ENCODE peak calls at places on chromosome 4, in eight cellular contexts. Y, A, Z, K, T, B, R and M are unnamed samples.

GRCh38 chr4:138927065-138927464 is 88.5 kb upstream of the NOCT start:
- DNase-seq in T (peak), Y (no peak), B (no peak), Z (no peak), K (no peak), A (no peak), R (no peak), M (no peak)

GRCh38 chr4:28842271-28842670 is 1877.9 kb upstream of the PCDH7 start:
- DNase-seq in K (no peak), R (no peak), Y (no peak), T (no peak), A (no peak), Z (no peak), B (no peak), M (no peak)

GRCh38 chr4:121885115-121885514 is 14.8 kb upstream of the BBS7 start:
- DNase-seq in T (no peak), B (no peak), K (no peak), A (no peak), Z (no peak), R (no peak), Y (no peak), M (no peak)

GRCh38 chr4:15717647-15718416 is 15.0 kb downstream of the BST1 start:
- DNase-seq in Y (no peak), K (no peak), R (no peak), A (no peak), T (no peak), B (no peak), Z (no peak), M (no peak)

GRCh38 chr4:98838528-98838927 is 90.4 kb downstream of the EIF4E start:
- DNase-seq in T (no peak), K (no peak), A (no peak), B (no peak), R (no peak), Y (no peak), Z (no peak), M (no peak)

GRCh38 chr4:85486425-85487101 is 11.6 kb downstream of the ARHGAP24 start:
- DNase-seq in K (no peak), B (no peak), A (no peak), Y (no peak), R (no peak), T (peak), Z (no peak), M (peak)

GRCh38 chr4:147732516-147733193 is 767 bp downstream of the ARHGAP10 start:
- DNase-seq in Y (no peak), T (peak), B (no peak), A (no peak), R (no peak), K (peak), Z (peak), M (peak)

GRCh38 chr4:35559559-35560365 is 684.6 kb downstream of the ARAP2 start:
- DNase-seq in A (no peak), B (no peak), K (no peak), R (no peak), Z (no peak), T (peak), Y (no peak), M (no peak)

GRCh38 chr4:67897686-67898085 is 13.9 kb upstream of the TMPRSS11D start:
- DNase-seq in B (no peak), Z (no peak), Y (no peak), T (no peak), K (no peak), A (no peak), R (no peak), M (no peak)

GRCh38 chr4:22460266-22460665 is 55.6 kb downstream of the ADGRA3 start:
- DNase-seq in K (no peak), R (no peak), T (no peak), Z (no peak), A (no peak), Y (no peak), B (no peak), M (no peak)

GRCh38 chr4:5143306-5143861 is 92.1 kb downstream of the STK32B start:
- DNase-seq in R (no peak), T (no peak), K (no peak), Z (no peak), Y (no peak), B (no peak), A (no peak), M (no peak)